ENCODE peak calls at places on chromosomes 13 and 19, in seven cellular contexts. G is astrocyte, J is mammary epithelial cell, Q is PC-3, L is endothelial cell of umbilical vein, C is fibroblast of lung, K is HepG2. W is an unnamed sample.

GRCh38 chr19:29477831-29478577 is 47.8 kb upstream of the VSTM2B start:
- DNase-seq in G (no peak), J (no peak), Q (no peak), L (no peak), C (no peak), K (no peak), W (no peak)

GRCh38 chr13:38872693-38873092 is 117.9 kb downstream of the STOML3 start:
- DNase-seq in G (peak), J (peak), Q (peak), L (peak), C (peak), K (peak), W (no peak)

GRCh38 chr13:44873486-44873885 is 115.8 kb downstream of the NUFIP1 start:
- DNase-seq in G (peak), J (no peak), Q (no peak), L (no peak), C (peak), K (no peak), W (no peak)

GRCh38 chr19:3821156-3821555 is 35.0 kb upstream of the MATK start:
- DNase-seq in G (no peak), J (no peak), Q (no peak), L (no peak), C (no peak), K (no peak), W (no peak)

GRCh38 chr19:48330012-48330681 is 4.8 kb downstream of the EMP3 start:
- DNase-seq in G (no peak), J (peak), Q (no peak), L (peak), C (peak), K (no peak), W (no peak)

GRCh38 chr19:50835103-50835784 is 1.9 kb upstream of the KLK15 start:
- DNase-seq in G (no peak), J (peak), Q (no peak), L (no peak), C (peak), K (no peak), W (no peak)

GRCh38 chr19:7869453-7869909 is 4.7 kb downstream of the PRR36 start:
- DNase-seq in G (no peak), J (peak), Q (peak), L (peak), C (no peak), K (peak), W (peak)

GRCh38 chr13:24075137-24075975 is 85.2 kb upstream of the SPATA13 start:
- DNase-seq in G (no peak), J (no peak), Q (peak), L (peak), C (no peak), K (peak), W (no peak)

GRCh38 chr13:50410921-50411712 is 395.9 kb downstream of the KCNRG start:
- DNase-seq in G (peak), J (peak), Q (peak), L (peak), C (peak), K (peak), W (peak)

GRCh38 chr19:55830656-55831055 is 1.1 kb downstream of the NLRP11 start:
- DNase-seq in G (no peak), J (no peak), Q (no peak), L (no peak), C (no peak), K (no peak), W (no peak)

GRCh38 chr13:101098873-101099272 is 317.4 kb downstream of the NALCN start:
- DNase-seq in G (peak), J (no peak), Q (no peak), L (no peak), C (no peak), K (no peak), W (no peak)

GRCh38 chr13:50170447-50171037 is 155.3 kb downstream of the KCNRG start:
- DNase-seq in G (no peak), J (peak), Q (peak), L (peak), C (no peak), K (no peak), W (no peak)

GRCh38 chr13:35518337-35518736 is 41.8 kb upstream of the MAB21L1 start:
- DNase-seq in G (no peak), J (no peak), Q (no peak), L (no peak), C (peak), K (no peak), W (no peak)

GRCh38 chr19:38700350-38700932 is 43.8 kb downstream of the CAPN12 start:
- DNase-seq in G (no peak), J (no peak), Q (no peak), L (no peak), C (no peak), K (peak), W (no peak)

GRCh38 chr19:28874742-28875141 is 338.2 kb downstream of the UQCRFS1 start:
- DNase-seq in G (no peak), J (no peak), Q (no peak), L (no peak), C (no peak), K (no peak), W (no peak)

GRCh38 chr19:10885241-10886169 is 14.2 kb downstream of the CARM1 start:
- DNase-seq in G (no peak), J (no peak), Q (no peak), L (no peak), C (no peak), K (no peak), W (no peak)

GRCh38 chr19:5857203-5858081 is 6.2 kb upstream of the FUT3 start:
- DNase-seq in G (no peak), J (no peak), Q (no peak), L (no peak), C (no peak), K (no peak), W (no peak)

GRCh38 chr19:20038358-20039202 is 725 bp downstream of the ZNF682 start:
- DNase-seq in G (peak), J (no peak), Q (no peak), L (no peak), C (peak), K (no peak), W (no peak)

GRCh38 chr13:94090773-94091172 is 388.7 kb downstream of the DCT start:
- DNase-seq in G (no peak), J (no peak), Q (no peak), L (no peak), C (no peak), K (no peak), W (no peak)

GRCh38 chr19:49395581-49396407 is 7.7 kb downstream of the KASH5 start:
- DNase-seq in G (no peak), J (no peak), Q (no peak), L (no peak), C (no peak), K (no peak), W (no peak)

GRCh38 chr19:2251577-2252480 is 2.7 kb downstream of the AMH start:
- DNase-seq in G (no peak), J (no peak), Q (no peak), L (no peak), C (peak), K (no peak), W (no peak)
- TF ChIP-seq EZH2 in G (peak), J (peak), Q (no peak), L (peak), C (peak), K (no peak), W (no peak)

GRCh38 chr19:18328340-18329034 is 5.6 kb upstream of the LSM4 start:
- DNase-seq in G (peak), J (peak), Q (peak), L (peak), C (peak), K (peak), W (peak)

GRCh38 chr19:18333680-18334079 is 6.7 kb upstream of the PGPEP1 start:
- DNase-seq in G (no peak), J (no peak), Q (no peak), L (no peak), C (no peak), K (no peak), W (peak)

GRCh38 chr19:18329035-18329376 is 6.1 kb upstream of the LSM4 start:
- DNase-seq in G (no peak), J (no peak), Q (no peak), L (no peak), C (no peak), K (peak), W (no peak)

GRCh38 chr19:18332917-18333530 is 7.4 kb upstream of the PGPEP1 start:
- DNase-seq in G (no peak), J (no peak), Q (no peak), L (no peak), C (no peak), K (peak), W (no peak)

DNA sequence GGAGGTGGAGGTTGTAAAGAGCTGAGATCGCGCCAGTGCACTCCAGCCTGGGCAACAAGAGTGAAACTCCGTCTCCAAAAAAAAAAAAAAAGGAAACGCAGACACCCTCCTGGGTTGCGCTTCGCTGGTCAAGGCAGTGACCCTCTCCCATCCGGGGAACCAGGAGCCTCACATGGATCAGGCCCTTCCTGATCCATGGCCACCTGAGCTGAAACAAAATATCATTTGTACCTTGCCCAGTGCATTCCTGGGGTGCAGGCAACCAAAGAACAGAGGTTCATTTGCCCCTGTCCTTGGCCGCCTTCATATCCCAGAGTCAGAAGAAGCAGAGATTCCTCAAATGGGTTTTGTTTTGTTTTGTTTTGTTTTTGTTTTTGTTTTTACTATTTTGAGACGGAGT is 8.0 kb upstream of the LSM4 start:
- DNase-seq in G (no peak), J (no peak), Q (no peak), L (no peak), C (no peak), K (no peak), W (no peak)
- TF ChIP-seq EZH2 in G (no peak), J (no peak), Q (no peak), L (no peak), C (no peak), K (no peak), W (no peak)

GRCh38 chr19:45150731-45151725 is 9.8 kb downstream of the NKPD1 start:
- DNase-seq in G (no peak), J (peak), Q (peak), L (no peak), C (no peak), K (no peak), W (peak)

GRCh38 chr19:45154064-45154827 is 6.5 kb downstream of the NKPD1 start:
- DNase-seq in G (peak), J (peak), Q (peak), L (peak), C (peak), K (peak), W (peak)

GRCh38 chr19:45152504-45153338 is 8.1 kb downstream of the NKPD1 start:
- DNase-seq in G (peak), J (no peak), Q (no peak), L (peak), C (peak), K (no peak), W (no peak)

GRCh38 chr19:45151821-45152503 is 8.8 kb downstream of the NKPD1 start:
- DNase-seq in G (no peak), J (no peak), Q (no peak), L (no peak), C (no peak), K (no peak), W (no peak)

DNA sequence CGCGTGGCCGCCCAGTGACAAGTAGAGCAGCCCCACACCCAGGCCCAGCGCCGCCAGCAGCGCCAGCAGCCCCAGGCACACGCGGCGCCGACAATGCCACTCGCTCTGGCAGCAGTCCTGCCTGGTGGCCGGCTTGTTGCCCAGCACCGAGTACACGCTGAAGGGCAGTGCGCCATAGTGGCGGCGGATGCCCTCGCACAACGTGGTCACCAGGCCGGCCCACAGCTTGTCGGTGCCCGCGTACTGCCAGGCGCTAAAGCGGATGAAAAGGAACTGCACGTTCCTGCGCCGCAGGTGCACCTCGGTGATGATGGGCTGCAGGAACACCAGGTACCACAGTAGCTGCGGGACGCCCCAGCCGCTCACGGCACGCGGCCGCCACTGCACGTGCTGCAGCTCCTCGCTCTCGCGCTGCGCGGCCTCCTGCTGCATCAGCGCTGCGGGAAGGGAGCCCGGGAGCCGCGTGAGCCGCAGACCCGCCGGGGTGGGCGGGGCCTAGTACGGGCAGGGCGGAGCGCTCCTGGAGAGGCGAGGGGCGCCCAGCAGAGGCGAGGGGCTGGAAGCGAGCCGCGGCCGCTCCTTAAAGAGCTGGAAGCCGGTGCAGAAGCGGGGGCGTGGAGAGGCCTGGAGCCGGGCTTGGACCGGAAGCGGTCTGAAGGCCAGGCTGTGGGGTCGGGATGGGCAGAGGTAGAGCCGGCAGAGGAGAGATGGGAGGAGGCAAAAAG is 7.3 kb downstream of the NKPD1 start:
- DNase-seq in G (peak), J (no peak), Q (no peak), L (peak), C (peak), K (no peak), W (no peak)
- TF ChIP-seq EZH2 in G (peak), J (no peak), Q (no peak), L (peak), C (no peak), K (no peak), W (no peak)

DNA sequence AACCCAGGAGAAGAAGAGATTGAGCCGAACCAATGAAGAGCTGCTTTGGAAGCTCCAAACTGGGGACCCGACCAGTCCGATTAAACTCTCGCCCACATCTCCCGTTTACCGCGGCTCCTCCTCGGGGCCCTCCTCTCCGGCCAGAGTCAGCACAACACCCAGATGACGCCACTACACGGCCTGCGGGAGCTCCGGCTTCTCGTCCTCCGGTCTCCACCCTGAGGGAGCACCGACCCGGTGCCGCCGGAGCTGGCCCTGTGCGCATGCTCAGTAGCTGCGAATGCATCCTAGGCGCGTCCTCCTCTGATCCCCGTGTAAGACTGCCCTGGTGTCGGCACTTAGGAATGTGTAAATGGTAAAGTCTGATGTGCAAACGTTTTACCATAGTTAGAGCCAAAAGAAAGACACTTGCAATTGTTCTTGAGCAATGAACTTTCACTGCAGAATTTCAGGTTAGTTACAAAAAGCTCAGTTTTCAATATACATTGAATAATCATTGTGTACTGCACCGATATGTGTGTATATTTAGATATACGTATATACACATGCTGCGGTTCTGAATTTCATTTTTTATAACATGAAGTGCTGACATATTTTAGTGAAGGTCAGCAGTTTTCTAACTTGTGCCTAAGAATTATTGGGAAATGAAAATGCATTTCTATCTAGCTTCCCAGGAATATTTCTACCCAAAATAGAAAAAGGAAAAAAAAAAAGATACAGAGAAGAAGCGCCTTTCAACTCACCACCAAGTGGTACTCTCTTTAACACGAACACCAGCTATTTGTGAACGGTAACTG is 92.2 kb downstream of the SLC7A1 start:
- DNase-seq in G (no peak), J (no peak), Q (no peak), L (peak), C (peak), K (no peak), W (no peak)
- TF ChIP-seq EZH2 in G (no peak), J (no peak), Q (no peak), L (no peak), C (no peak), K (no peak), W (no peak)

GRCh38 chr19:916645-917322 is 349 bp upstream of the KISS1R start:
- DNase-seq in G (no peak), J (no peak), Q (no peak), L (no peak), C (no peak), K (peak), W (no peak)

GRCh38 chr19:918152-918437 is 962 bp downstream of the KISS1R start:
- DNase-seq in G (no peak), J (no peak), Q (no peak), L (no peak), C (no peak), K (no peak), W (no peak)

GRCh38 chr19:919157-920050 is 2.3 kb downstream of the KISS1R start:
- DNase-seq in G (no peak), J (peak), Q (peak), L (no peak), C (no peak), K (no peak), W (no peak)

GRCh38 chr19:918481-919156 is 1.5 kb downstream of the KISS1R start:
- DNase-seq in G (no peak), J (no peak), Q (peak), L (no peak), C (no peak), K (no peak), W (no peak)

DNA sequence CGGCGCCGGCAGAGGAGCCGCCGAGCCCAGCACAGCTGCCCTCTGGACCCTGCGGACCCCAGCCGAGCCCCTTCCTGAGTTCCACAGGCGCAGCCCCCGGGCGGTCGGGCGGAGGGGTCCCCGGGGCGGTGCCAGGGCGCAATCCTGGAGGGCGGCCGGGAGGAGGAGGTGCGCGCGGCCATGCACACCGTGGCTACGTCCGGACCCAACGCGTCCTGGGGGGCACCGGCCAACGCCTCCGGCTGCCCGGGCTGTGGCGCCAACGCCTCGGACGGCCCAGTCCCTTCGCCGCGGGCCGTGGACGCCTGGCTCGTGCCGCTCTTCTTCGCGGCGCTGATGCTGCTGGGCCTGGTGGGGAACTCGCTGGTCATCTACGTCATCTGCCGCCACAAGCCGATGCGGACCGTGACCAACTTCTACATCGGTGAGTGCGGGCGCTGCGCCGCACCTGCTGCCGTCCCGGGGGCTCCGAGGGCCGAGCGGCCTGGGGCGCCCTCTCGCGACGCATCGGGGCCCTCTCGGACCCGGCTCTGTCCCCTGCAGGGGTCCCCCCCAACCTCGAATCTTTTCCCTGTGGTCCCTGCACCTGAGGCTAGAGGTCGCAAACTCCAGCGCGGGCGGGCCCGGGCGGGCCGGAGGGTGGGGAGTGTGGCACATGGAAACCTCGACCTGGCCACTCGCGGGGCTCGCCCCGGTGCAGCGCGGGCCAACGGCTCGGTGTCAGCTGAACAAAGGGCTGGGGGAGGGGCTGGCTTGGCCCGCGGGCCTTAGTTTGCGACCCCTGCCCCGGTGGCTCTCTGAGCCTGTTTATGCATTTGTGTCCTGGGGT is at the start of gene KISS1R:
- DNase-seq in G (no peak), J (no peak), Q (peak), L (no peak), C (no peak), K (peak), W (no peak)
- TF ChIP-seq EZH2 in G (peak), J (no peak), Q (no peak), L (peak), C (peak), K (no peak), W (no peak)

GRCh38 chr19:53978975-53979801 is 12.2 kb upstream of the CACNG6 start:
- DNase-seq in G (no peak), J (no peak), Q (peak), L (no peak), C (no peak), K (no peak), W (no peak)
- TF ChIP-seq EZH2 in G (peak), J (no peak), Q (no peak), L (no peak), C (no peak), K (no peak), W (no peak)

DNA sequence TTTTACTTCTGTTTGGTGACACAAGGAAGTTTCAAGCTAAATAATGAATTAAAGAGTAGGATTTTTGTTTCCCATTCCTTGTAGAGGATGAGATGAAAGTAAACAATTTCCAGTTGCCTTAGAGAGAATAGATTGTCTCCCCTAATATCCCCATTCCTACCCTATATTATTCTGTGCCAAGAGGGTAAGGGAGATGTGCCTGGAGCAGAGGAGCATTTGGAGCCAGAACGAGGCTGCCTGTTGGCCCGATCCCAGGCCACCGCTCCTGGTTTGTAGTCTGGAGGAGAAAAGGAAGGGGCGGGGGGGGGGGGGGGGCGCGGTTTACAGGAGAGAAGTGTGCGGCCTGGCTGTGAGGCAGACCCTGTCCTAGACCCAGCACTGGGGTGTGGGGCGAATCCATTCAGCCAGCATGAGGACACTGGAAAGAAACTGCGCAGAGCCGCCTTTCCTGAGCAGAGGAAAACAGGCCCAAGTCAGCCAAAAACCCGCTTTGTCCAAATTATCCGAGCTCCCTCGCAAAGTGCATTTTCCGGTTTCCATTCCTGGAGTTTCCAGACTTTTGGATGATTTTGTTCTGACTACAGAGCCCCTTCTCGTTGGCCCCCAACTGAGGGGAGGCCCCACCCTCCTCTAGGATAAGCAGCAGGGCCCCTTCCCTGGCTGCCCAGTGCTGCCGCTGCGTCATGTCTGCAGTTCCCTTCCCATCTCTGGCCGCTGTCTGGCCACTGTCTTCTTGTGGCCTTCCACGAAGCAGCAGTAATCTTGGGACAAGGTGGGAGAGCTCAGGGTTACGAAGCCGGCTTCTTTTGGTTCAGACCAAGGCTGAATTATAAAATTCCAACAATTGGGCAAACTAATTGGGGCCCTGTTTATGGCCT is 23.0 kb downstream of the NFIX start:
- DNase-seq in G (peak), J (peak), Q (peak), L (peak), C (peak), K (no peak), W (no peak)
- TF ChIP-seq EZH2 in G (no peak), J (no peak), Q (no peak), L (no peak), C (no peak), K (no peak), W (no peak)

W was measured in PC-9.